ENCODE peak calls at places on chromosomes 2 and 18, in ten cellular contexts. One of them, this sample, is unnamed.

GRCh38 chr2:219997341-219997851 is 370.0 kb downstream of the SLC4A3 start:
- DNase-seq in mesenteric fat pad: no peak
- DNase-seq in caudate nucleus: peak
- DNase-seq in CD8-positive, alpha-beta memory T cell: no peak
- DNase-seq in sciatic nerve: peak
- DNase-seq in stimulated activated CD8-positive, alpha-beta memory T cell treated with anti-CD3 and anti-CD28 coated beads, Interleukin-15, amount 100 ng/mL, for 24 hours: no peak
- DNase-seq in iPS DF 6.9: peak
- DNase-seq in BJ: no peak
- DNase-seq in choroid plexus epithelial cell: peak
- DNase-seq in NK-92 treated with Interleukin-12 subunit alpha and Interleukin-12 subunit beta, amount 100 ng/mL, for 24 hours: no peak
- DNase-seq in this sample: no peak

GRCh38 chr18:14976736-14977430 is 228.9 kb downstream of the ANKRD30B start:
- DNase-seq in stimulated activated CD8-positive, alpha-beta memory T cell treated with anti-CD3 and anti-CD28 coated beads, Interleukin-15, amount 100 ng/mL, for 24 hours: no peak
- DNase-seq in iPS DF 6.9: no peak
- DNase-seq in CD8-positive, alpha-beta memory T cell: no peak
- DNase-seq in caudate nucleus: no peak
- DNase-seq in choroid plexus epithelial cell: peak
- DNase-seq in NK-92 treated with Interleukin-12 subunit alpha and Interleukin-12 subunit beta, amount 100 ng/mL, for 24 hours: no peak
- DNase-seq in mesenteric fat pad: no peak
- DNase-seq in BJ: no peak
- DNase-seq in sciatic nerve: no peak
- DNase-seq in this sample: no peak

GRCh38 chr2:231601356-231602229 is 8.9 kb downstream of the TEX44 start:
- DNase-seq in BJ: no peak
- DNase-seq in mesenteric fat pad: no peak
- DNase-seq in stimulated activated CD8-positive, alpha-beta memory T cell treated with anti-CD3 and anti-CD28 coated beads, Interleukin-15, amount 100 ng/mL, for 24 hours: peak
- DNase-seq in choroid plexus epithelial cell: peak
- DNase-seq in CD8-positive, alpha-beta memory T cell: peak
- DNase-seq in caudate nucleus: no peak
- DNase-seq in sciatic nerve: peak
- DNase-seq in iPS DF 6.9: no peak
- DNase-seq in NK-92 treated with Interleukin-12 subunit alpha and Interleukin-12 subunit beta, amount 100 ng/mL, for 24 hours: peak
- DNase-seq in this sample: peak

GRCh38 chr2:226002438-226002837 is 602.9 kb downstream of the NYAP2 start:
- DNase-seq in caudate nucleus: no peak
- DNase-seq in NK-92 treated with Interleukin-12 subunit alpha and Interleukin-12 subunit beta, amount 100 ng/mL, for 24 hours: no peak
- DNase-seq in iPS DF 6.9: no peak
- DNase-seq in stimulated activated CD8-positive, alpha-beta memory T cell treated with anti-CD3 and anti-CD28 coated beads, Interleukin-15, amount 100 ng/mL, for 24 hours: no peak
- DNase-seq in BJ: peak
- DNase-seq in mesenteric fat pad: no peak
- DNase-seq in choroid plexus epithelial cell: peak
- DNase-seq in CD8-positive, alpha-beta memory T cell: no peak
- DNase-seq in sciatic nerve: no peak
- DNase-seq in this sample: no peak

GRCh38 chr2:25692143-25692542 is 18.8 kb upstream of the DTNB start:
- DNase-seq in sciatic nerve: no peak
- DNase-seq in NK-92 treated with Interleukin-12 subunit alpha and Interleukin-12 subunit beta, amount 100 ng/mL, for 24 hours: no peak
- DNase-seq in stimulated activated CD8-positive, alpha-beta memory T cell treated with anti-CD3 and anti-CD28 coated beads, Interleukin-15, amount 100 ng/mL, for 24 hours: no peak
- DNase-seq in mesenteric fat pad: peak
- DNase-seq in choroid plexus epithelial cell: no peak
- DNase-seq in CD8-positive, alpha-beta memory T cell: no peak
- DNase-seq in caudate nucleus: no peak
- DNase-seq in iPS DF 6.9: no peak
- DNase-seq in BJ: no peak
- DNase-seq in this sample: peak

GRCh38 chr2:112906276-112906675 is 4.7 kb upstream of the IL37 start:
- DNase-seq in sciatic nerve: no peak
- DNase-seq in iPS DF 6.9: no peak
- DNase-seq in choroid plexus epithelial cell: no peak
- DNase-seq in BJ: no peak
- DNase-seq in CD8-positive, alpha-beta memory T cell: no peak
- DNase-seq in mesenteric fat pad: no peak
- DNase-seq in caudate nucleus: no peak
- DNase-seq in stimulated activated CD8-positive, alpha-beta memory T cell treated with anti-CD3 and anti-CD28 coated beads, Interleukin-15, amount 100 ng/mL, for 24 hours: no peak
- DNase-seq in NK-92 treated with Interleukin-12 subunit alpha and Interleukin-12 subunit beta, amount 100 ng/mL, for 24 hours: no peak
- DNase-seq in this sample: no peak

GRCh38 chr2:127605691-127606277 is 40.2 kb upstream of the GPR17 start:
- DNase-seq in mesenteric fat pad: peak
- DNase-seq in BJ: no peak
- DNase-seq in iPS DF 6.9: no peak
- DNase-seq in CD8-positive, alpha-beta memory T cell: no peak
- DNase-seq in stimulated activated CD8-positive, alpha-beta memory T cell treated with anti-CD3 and anti-CD28 coated beads, Interleukin-15, amount 100 ng/mL, for 24 hours: no peak
- DNase-seq in choroid plexus epithelial cell: no peak
- DNase-seq in NK-92 treated with Interleukin-12 subunit alpha and Interleukin-12 subunit beta, amount 100 ng/mL, for 24 hours: no peak
- DNase-seq in sciatic nerve: peak
- DNase-seq in caudate nucleus: no peak
- DNase-seq in this sample: peak

GRCh38 chr2:3780477-3781402 is 77.4 kb downstream of the DCDC2C start:
- DNase-seq in iPS DF 6.9: peak
- DNase-seq in sciatic nerve: peak
- DNase-seq in mesenteric fat pad: no peak
- DNase-seq in NK-92 treated with Interleukin-12 subunit alpha and Interleukin-12 subunit beta, amount 100 ng/mL, for 24 hours: peak
- DNase-seq in BJ: no peak
- DNase-seq in choroid plexus epithelial cell: peak
- DNase-seq in stimulated activated CD8-positive, alpha-beta memory T cell treated with anti-CD3 and anti-CD28 coated beads, Interleukin-15, amount 100 ng/mL, for 24 hours: no peak
- DNase-seq in caudate nucleus: no peak
- DNase-seq in CD8-positive, alpha-beta memory T cell: no peak
- DNase-seq in this sample: peak

GRCh38 chr2:223697921-223698645 is 95.9 kb upstream of the SCG2 start:
- DNase-seq in caudate nucleus: no peak
- DNase-seq in BJ: no peak
- DNase-seq in mesenteric fat pad: no peak
- DNase-seq in sciatic nerve: no peak
- DNase-seq in iPS DF 6.9: no peak
- DNase-seq in CD8-positive, alpha-beta memory T cell: no peak
- DNase-seq in stimulated activated CD8-positive, alpha-beta memory T cell treated with anti-CD3 and anti-CD28 coated beads, Interleukin-15, amount 100 ng/mL, for 24 hours: no peak
- DNase-seq in choroid plexus epithelial cell: no peak
- DNase-seq in NK-92 treated with Interleukin-12 subunit alpha and Interleukin-12 subunit beta, amount 100 ng/mL, for 24 hours: no peak
- DNase-seq in this sample: no peak

GRCh38 chr2:46229134-46230063 is 67.8 kb upstream of the EPAS1 start:
- DNase-seq in NK-92 treated with Interleukin-12 subunit alpha and Interleukin-12 subunit beta, amount 100 ng/mL, for 24 hours: no peak
- DNase-seq in sciatic nerve: no peak
- DNase-seq in mesenteric fat pad: no peak
- DNase-seq in stimulated activated CD8-positive, alpha-beta memory T cell treated with anti-CD3 and anti-CD28 coated beads, Interleukin-15, amount 100 ng/mL, for 24 hours: no peak
- DNase-seq in BJ: no peak
- DNase-seq in choroid plexus epithelial cell: peak
- DNase-seq in caudate nucleus: no peak
- DNase-seq in iPS DF 6.9: peak
- DNase-seq in CD8-positive, alpha-beta memory T cell: no peak
- DNase-seq in this sample: no peak

GRCh38 chr2:232013701-232014353 is 52.3 kb downstream of the DIS3L2 start:
- DNase-seq in BJ: peak
- DNase-seq in NK-92 treated with Interleukin-12 subunit alpha and Interleukin-12 subunit beta, amount 100 ng/mL, for 24 hours: no peak
- DNase-seq in mesenteric fat pad: no peak
- DNase-seq in stimulated activated CD8-positive, alpha-beta memory T cell treated with anti-CD3 and anti-CD28 coated beads, Interleukin-15, amount 100 ng/mL, for 24 hours: no peak
- DNase-seq in CD8-positive, alpha-beta memory T cell: no peak
- DNase-seq in choroid plexus epithelial cell: peak
- DNase-seq in sciatic nerve: no peak
- DNase-seq in caudate nucleus: no peak
- DNase-seq in iPS DF 6.9: no peak
- DNase-seq in this sample: no peak

GRCh38 chr2:112310906-112311305 is 35.5 kb downstream of the ZC3H6 start:
- DNase-seq in mesenteric fat pad: no peak
- DNase-seq in caudate nucleus: no peak
- DNase-seq in stimulated activated CD8-positive, alpha-beta memory T cell treated with anti-CD3 and anti-CD28 coated beads, Interleukin-15, amount 100 ng/mL, for 24 hours: no peak
- DNase-seq in iPS DF 6.9: no peak
- DNase-seq in BJ: no peak
- DNase-seq in NK-92 treated with Interleukin-12 subunit alpha and Interleukin-12 subunit beta, amount 100 ng/mL, for 24 hours: no peak
- DNase-seq in choroid plexus epithelial cell: no peak
- DNase-seq in sciatic nerve: no peak
- DNase-seq in CD8-positive, alpha-beta memory T cell: no peak
- DNase-seq in this sample: no peak

GRCh38 chr2:12151716-12152115 is 405.3 kb downstream of the LPIN1 start:
- DNase-seq in stimulated activated CD8-positive, alpha-beta memory T cell treated with anti-CD3 and anti-CD28 coated beads, Interleukin-15, amount 100 ng/mL, for 24 hours: no peak
- DNase-seq in NK-92 treated with Interleukin-12 subunit alpha and Interleukin-12 subunit beta, amount 100 ng/mL, for 24 hours: no peak
- DNase-seq in BJ: no peak
- DNase-seq in caudate nucleus: no peak
- DNase-seq in choroid plexus epithelial cell: peak
- DNase-seq in mesenteric fat pad: no peak
- DNase-seq in sciatic nerve: no peak
- DNase-seq in CD8-positive, alpha-beta memory T cell: no peak
- DNase-seq in iPS DF 6.9: no peak
- DNase-seq in this sample: no peak

GRCh38 chr18:63016270-63016669 is 300.9 kb downstream of the PHLPP1 start:
- DNase-seq in NK-92 treated with Interleukin-12 subunit alpha and Interleukin-12 subunit beta, amount 100 ng/mL, for 24 hours: no peak
- DNase-seq in stimulated activated CD8-positive, alpha-beta memory T cell treated with anti-CD3 and anti-CD28 coated beads, Interleukin-15, amount 100 ng/mL, for 24 hours: no peak
- DNase-seq in sciatic nerve: no peak
- DNase-seq in choroid plexus epithelial cell: peak
- DNase-seq in mesenteric fat pad: no peak
- DNase-seq in BJ: peak
- DNase-seq in caudate nucleus: no peak
- DNase-seq in iPS DF 6.9: no peak
- DNase-seq in CD8-positive, alpha-beta memory T cell: no peak
- DNase-seq in this sample: no peak

GRCh38 chr2:109721626-109722025 is 72.5 kb upstream of the RGPD5 start:
- DNase-seq in iPS DF 6.9: no peak
- DNase-seq in CD8-positive, alpha-beta memory T cell: no peak
- DNase-seq in sciatic nerve: no peak
- DNase-seq in NK-92 treated with Interleukin-12 subunit alpha and Interleukin-12 subunit beta, amount 100 ng/mL, for 24 hours: no peak
- DNase-seq in caudate nucleus: no peak
- DNase-seq in stimulated activated CD8-positive, alpha-beta memory T cell treated with anti-CD3 and anti-CD28 coated beads, Interleukin-15, amount 100 ng/mL, for 24 hours: no peak
- DNase-seq in choroid plexus epithelial cell: no peak
- DNase-seq in mesenteric fat pad: peak
- DNase-seq in BJ: no peak
- DNase-seq in this sample: no peak

GRCh38 chr2:72145658-72146329 is 1.9 kb downstream of the CYP26B1 start:
- DNase-seq in sciatic nerve: peak
- DNase-seq in caudate nucleus: no peak
- DNase-seq in BJ: no peak
- DNase-seq in NK-92 treated with Interleukin-12 subunit alpha and Interleukin-12 subunit beta, amount 100 ng/mL, for 24 hours: no peak
- DNase-seq in iPS DF 6.9: no peak
- DNase-seq in mesenteric fat pad: peak
- DNase-seq in CD8-positive, alpha-beta memory T cell: no peak
- DNase-seq in stimulated activated CD8-positive, alpha-beta memory T cell treated with anti-CD3 and anti-CD28 coated beads, Interleukin-15, amount 100 ng/mL, for 24 hours: no peak
- DNase-seq in choroid plexus epithelial cell: no peak
- DNase-seq in this sample: no peak

GRCh38 chr2:178241852-178242551 is 47.7 kb downstream of the OSBPL6 start:
- DNase-seq in CD8-positive, alpha-beta memory T cell: no peak
- DNase-seq in choroid plexus epithelial cell: peak
- DNase-seq in NK-92 treated with Interleukin-12 subunit alpha and Interleukin-12 subunit beta, amount 100 ng/mL, for 24 hours: no peak
- DNase-seq in BJ: peak
- DNase-seq in sciatic nerve: peak
- DNase-seq in stimulated activated CD8-positive, alpha-beta memory T cell treated with anti-CD3 and anti-CD28 coated beads, Interleukin-15, amount 100 ng/mL, for 24 hours: no peak
- DNase-seq in mesenteric fat pad: no peak
- DNase-seq in caudate nucleus: no peak
- DNase-seq in iPS DF 6.9: no peak
- DNase-seq in this sample: peak

GRCh38 chr2:42795871-42796301 is 3.5 kb upstream of the HAAO start:
- DNase-seq in stimulated activated CD8-positive, alpha-beta memory T cell treated with anti-CD3 and anti-CD28 coated beads, Interleukin-15, amount 100 ng/mL, for 24 hours: no peak
- DNase-seq in caudate nucleus: no peak
- DNase-seq in choroid plexus epithelial cell: peak
- DNase-seq in NK-92 treated with Interleukin-12 subunit alpha and Interleukin-12 subunit beta, amount 100 ng/mL, for 24 hours: no peak
- DNase-seq in BJ: no peak
- DNase-seq in iPS DF 6.9: no peak
- DNase-seq in mesenteric fat pad: peak
- DNase-seq in sciatic nerve: no peak
- DNase-seq in CD8-positive, alpha-beta memory T cell: no peak
- DNase-seq in this sample: no peak

GRCh38 chr2:212845941-212846340 is 305.5 kb downstream of the IKZF2 start:
- DNase-seq in choroid plexus epithelial cell: peak
- DNase-seq in caudate nucleus: no peak
- DNase-seq in BJ: peak
- DNase-seq in mesenteric fat pad: no peak
- DNase-seq in iPS DF 6.9: no peak
- DNase-seq in stimulated activated CD8-positive, alpha-beta memory T cell treated with anti-CD3 and anti-CD28 coated beads, Interleukin-15, amount 100 ng/mL, for 24 hours: no peak
- DNase-seq in sciatic nerve: no peak
- DNase-seq in CD8-positive, alpha-beta memory T cell: no peak
- DNase-seq in NK-92 treated with Interleukin-12 subunit alpha and Interleukin-12 subunit beta, amount 100 ng/mL, for 24 hours: no peak
- DNase-seq in this sample: no peak

GRCh38 chr2:6773007-6773693 is 92.6 kb downstream of the CMPK2 start:
- DNase-seq in CD8-positive, alpha-beta memory T cell: peak
- DNase-seq in sciatic nerve: peak
- DNase-seq in mesenteric fat pad: peak
- DNase-seq in NK-92 treated with Interleukin-12 subunit alpha and Interleukin-12 subunit beta, amount 100 ng/mL, for 24 hours: peak
- DNase-seq in iPS DF 6.9: no peak
- DNase-seq in stimulated activated CD8-positive, alpha-beta memory T cell treated with anti-CD3 and anti-CD28 coated beads, Interleukin-15, amount 100 ng/mL, for 24 hours: peak
- DNase-seq in caudate nucleus: no peak
- DNase-seq in choroid plexus epithelial cell: peak
- DNase-seq in BJ: no peak
- DNase-seq in this sample: peak

GRCh38 chr2:72864500-72864899 is 22.7 kb upstream of the SPR start:
- DNase-seq in iPS DF 6.9: no peak
- DNase-seq in mesenteric fat pad: no peak
- DNase-seq in BJ: no peak
- DNase-seq in stimulated activated CD8-positive, alpha-beta memory T cell treated with anti-CD3 and anti-CD28 coated beads, Interleukin-15, amount 100 ng/mL, for 24 hours: no peak
- DNase-seq in caudate nucleus: no peak
- DNase-seq in NK-92 treated with Interleukin-12 subunit alpha and Interleukin-12 subunit beta, amount 100 ng/mL, for 24 hours: no peak
- DNase-seq in choroid plexus epithelial cell: peak
- DNase-seq in CD8-positive, alpha-beta memory T cell: no peak
- DNase-seq in sciatic nerve: no peak
- DNase-seq in this sample: no peak